ENCODE peak calls at places on chromosomes 16 and 17, in five cellular contexts. H is H1, W is A549, G is PC-3, B is ovary. Z is an unnamed sample.

GRCh38 chr17:76141212-76142043 is at the start of gene FOXJ1:
- DNase-seq in H (peak), W (peak), G (peak), B (peak), Z (peak)

GRCh38 chr16:75273054-75273925 is 21.9 kb upstream of the BCAR1 start:
- DNase-seq in H (no peak), W (no peak), G (peak), B (no peak), Z (no peak)

GRCh38 chr17:43224146-43224705 is 4.2 kb downstream of the CCDC200 start:
- DNase-seq in H (no peak), W (no peak), G (no peak), B (no peak), Z (no peak)

GRCh38 chr17:50210249-50211225 is 9.1 kb upstream of the COL1A1 start:
- DNase-seq in H (peak), W (peak), G (peak), B (peak), Z (no peak)

GRCh38 chr16:68733570-68733969 is 3.5 kb upstream of the CDH1 start:
- DNase-seq in H (no peak), W (no peak), G (no peak), B (no peak), Z (no peak)

GRCh38 chr16:57071840-57072541 is 20.4 kb upstream of the CPNE2 start:
- DNase-seq in H (no peak), W (no peak), G (peak), B (no peak), Z (no peak)

GRCh38 chr17:74268554-74268953 is 5.5 kb upstream of the DNAI2 start:
- DNase-seq in H (no peak), W (no peak), G (no peak), B (no peak), Z (no peak)

GRCh38 chr17:5128905-5129535 is 13.2 kb downstream of the USP6 start:
- DNase-seq in H (no peak), W (no peak), G (no peak), B (no peak), Z (no peak)

GRCh38 chr16:23424292-23424958 is 28.6 kb downstream of the COG7 start:
- DNase-seq in H (no peak), W (peak), G (peak), B (peak), Z (peak)

GRCh38 chr17:68707032-68707431 is 105.9 kb upstream of the FAM20A start:
- DNase-seq in H (no peak), W (no peak), G (peak), B (no peak), Z (no peak)

GRCh38 chr16:27293343-27293742 is 20.4 kb upstream of the IL4R start:
- DNase-seq in H (no peak), W (no peak), G (no peak), B (no peak), Z (no peak)

GRCh38 chr17:78671607-78672404 is 94.6 kb upstream of the DNAH17 start:
- DNase-seq in H (no peak), W (no peak), G (no peak), B (no peak), Z (no peak)

GRCh38 chr17:61464121-61464905 is 12.1 kb downstream of the TBX4 start:
- DNase-seq in H (no peak), W (no peak), G (no peak), B (no peak), Z (no peak)

GRCh38 chr17:18257268-18257681 is 1.3 kb downstream of the FLII start:
- DNase-seq in H (no peak), W (no peak), G (peak), B (no peak), Z (no peak)

GRCh38 chr17:39823407-39824054 is 40.6 kb downstream of the IKZF3 start:
- DNase-seq in H (no peak), W (no peak), G (no peak), B (no peak), Z (no peak)

GRCh38 chr17:63955791-63956190 is 16.9 kb downstream of the SCN4A start:
- DNase-seq in H (no peak), W (no peak), G (no peak), B (no peak), Z (no peak)
- H3K4me3 ChIP-seq in H (no peak), W (no peak), G (no peak), B (no peak), Z (no peak)

GRCh38 chr16:66551788-66552287 is 538 bp upstream of the CKLF start:
- DNase-seq in H (no peak), W (no peak), G (no peak), B (no peak), Z (no peak)

GRCh38 chr16:66552288-66553143 is at the start of gene CKLF:
- DNase-seq in H (peak), W (peak), G (peak), B (peak), Z (peak)

GRCh38 chr16:66553223-66553622 is 847 bp downstream of the CKLF start:
- DNase-seq in H (no peak), W (no peak), G (no peak), B (no peak), Z (no peak)

GRCh38 chr16:66554492-66554891 is 2.1 kb downstream of the CKLF start:
- DNase-seq in H (no peak), W (no peak), G (no peak), B (no peak), Z (no peak)

GRCh38 chr16:66554021-66554420 is 1.6 kb downstream of the CKLF start:
- DNase-seq in H (no peak), W (no peak), G (no peak), B (no peak), Z (no peak)
- H3K4me3 ChIP-seq in H (no peak), W (no peak), G (no peak), B (no peak), Z (no peak)

GRCh38 chr17:47708312-47708863 is 14.4 kb downstream of the TBKBP1 start:
- DNase-seq in H (no peak), W (no peak), G (no peak), B (no peak), Z (no peak)
- H3K4me3 ChIP-seq in H (peak), W (no peak), G (no peak), B (peak), Z (no peak)

GRCh38 chr16:11570258-11570657 is 16.5 kb downstream of the LITAF start:
- DNase-seq in H (no peak), W (no peak), G (no peak), B (no peak), Z (no peak)
- H3K4me3 ChIP-seq in H (no peak), W (no peak), G (no peak), B (no peak), Z (no peak)

GRCh38 chr16:85616608-85617311 is 3.6 kb downstream of the GSE1 start:
- DNase-seq in H (no peak), W (no peak), G (no peak), B (no peak), Z (no peak)
- H3K4me3 ChIP-seq in H (no peak), W (no peak), G (no peak), B (no peak), Z (peak)

GRCh38 chr17:42072323-42073187 is 22.2 kb upstream of the C17orf113 start:
- DNase-seq in H (no peak), W (peak), G (no peak), B (no peak), Z (peak)
- H3K4me3 ChIP-seq in H (peak), W (peak), G (peak), B (peak), Z (peak)

GRCh38 chr17:1150863-1151685 is 28.7 kb downstream of the ABR start:
- DNase-seq in H (no peak), W (no peak), G (no peak), B (no peak), Z (no peak)

GRCh38 chr17:1156864-1157263 is 22.9 kb downstream of the ABR start:
- DNase-seq in H (no peak), W (no peak), G (no peak), B (no peak), Z (no peak)

GRCh38 chr17:1158879-1159278 is 20.9 kb downstream of the ABR start:
- DNase-seq in H (no peak), W (no peak), G (no peak), B (no peak), Z (no peak)

GRCh38 chr17:1153795-1154546 is 25.8 kb downstream of the ABR start:
- DNase-seq in H (no peak), W (peak), G (peak), B (peak), Z (peak)

GRCh38 chr17:1154704-1155103 is 25.1 kb downstream of the ABR start:
- DNase-seq in H (no peak), W (no peak), G (no peak), B (no peak), Z (no peak)
- H3K4me3 ChIP-seq in H (no peak), W (no peak), G (no peak), B (no peak), Z (no peak)

Z was measured in Jurkat, Clone E6-1.